ENCODE peak calls at places on chromosome 9, in five cellular contexts. Q, J, T, K and V are unnamed samples.
A peak's percentile ranks its signal among the peaks of the same experiment; 100 is the strongest.

GRCh38 chr9:115597330-115597729 is 479.4 kb upstream of the TNC start:
- DNase-seq in Q (no peak), J (no peak), T (no peak), K (no peak), V (no peak)

GRCh38 chr9:75979362-75979761 is 88.9 kb downstream of the PCSK5 start:
- DNase-seq in J (no peak), T (no peak), K (peak; percentile 8), Q (no peak), V (peak; percentile 25)

GRCh38 chr9:96440671-96441199 is 9.2 kb upstream of the HABP4 start:
- DNase-seq in T (no peak), Q (no peak), K (no peak), J (no peak), V (no peak)

GRCh38 chr9:123568691-123569342 is 212.8 kb downstream of the CRB2 start:
- DNase-seq in J (no peak), T (no peak), Q (no peak), K (no peak), V (no peak)

GRCh38 chr9:98118640-98119601 is at the start of gene TRIM14:
- DNase-seq in J (no peak), K (peak; percentile 63), Q (peak; percentile 56), T (peak; percentile 80), V (no peak)

GRCh38 chr9:2210201-2210600 is 195.1 kb downstream of the SMARCA2 start:
- DNase-seq in T (no peak), Q (no peak), K (no peak), J (no peak), V (no peak)

GRCh38 chr9:93258818-93259489 is 75.0 kb downstream of the WNK2 start:
- DNase-seq in K (no peak), Q (no peak), J (no peak), T (no peak), V (no peak)

GRCh38 chr9:99463144-99463543 is 241.1 kb downstream of the SEC61B start:
- DNase-seq in K (no peak), Q (no peak), T (no peak), J (no peak), V (no peak)

GRCh38 chr9:136008693-136008997 is 47.5 kb upstream of the UBAC1 start:
- DNase-seq in T (no peak), Q (no peak), J (no peak), K (no peak), V (no peak)

GRCh38 chr9:113896713-113897112 is 20.6 kb downstream of the ZNF618 start:
- DNase-seq in Q (no peak), J (no peak), T (no peak), K (no peak), V (no peak)

GRCh38 chr9:137776306-137776995 is 101.1 kb upstream of the CACNA1B start:
- DNase-seq in K (no peak), J (no peak), T (no peak), Q (no peak), V (no peak)

GRCh38 chr9:69028754-69029153 is 6.8 kb upstream of the FXN start:
- DNase-seq in K (no peak), T (no peak), J (no peak), Q (no peak), V (no peak)